ENCODE peak calls at places on chromosomes 16 and 17, in ten cellular contexts. V is psoas muscle, E is bronchial epithelial cell, Y is dorsolateral prefrontal cortex, D is AG09309, B is body of pancreas, W is cardiac fibroblast, K is breast epithelium, A is upper lobe of right lung, R is testis. P is an unnamed sample.

GRCh38 chr16:3137267-3137666 is 2.4 kb downstream of the ZNF213 start:
- DNase-seq in B (no peak), A (no peak), W (no peak), V (no peak), D (no peak), E (no peak), K (no peak), R (no peak), Y (no peak), P (no peak)

GRCh38 chr17:48102700-48103378 is 1.6 kb upstream of the CBX1 start:
- DNase-seq in V (no peak), K (no peak), A (no peak), B (no peak), D (no peak), Y (no peak), R (peak; percentile 68), W (no peak), E (no peak), P (no peak)

GRCh38 chr17:62085511-62086408 is 20.7 kb upstream of the MED13 start:
- DNase-seq in E (no peak), R (no peak), V (no peak), Y (no peak), A (no peak), K (no peak), W (peak; percentile 18), B (no peak), D (no peak), P (no peak)

GRCh38 chr16:74480150-74481029 is 59.1 kb upstream of the CLEC18B start:
- DNase-seq in K (peak; percentile 79), Y (no peak), V (no peak), R (peak; percentile 56), E (peak; percentile 85), D (no peak), B (no peak), A (no peak), W (peak; percentile 54), P (peak; percentile 31)

GRCh38 chr17:64223931-64224657 is 39.0 kb downstream of the TEX2 start:
- DNase-seq in Y (no peak), R (no peak), D (no peak), B (no peak), V (no peak), E (no peak), K (no peak), A (no peak), W (no peak), P (no peak)

GRCh38 chr16:57357330-57358151 is 1.0 kb upstream of the CCL22 start:
- DNase-seq in B (no peak), V (no peak), K (no peak), E (no peak), W (no peak), R (no peak), A (no peak), D (no peak), Y (no peak), P (no peak)

GRCh38 chr17:38654411-38655398 is 20.1 kb downstream of the EPOP start:
- DNase-seq in R (peak; percentile 54), B (no peak), E (no peak), V (no peak), K (no peak), W (no peak), Y (no peak), D (no peak), A (no peak), P (no peak)

GRCh38 chr17:29155235-29155965 is 24.8 kb downstream of the MYO18A start:
- DNase-seq in Y (no peak), B (peak; percentile 53), D (no peak), E (peak; percentile 87), W (peak; percentile 66), A (peak; percentile 78), V (peak; percentile 69), K (no peak), R (no peak), P (peak; percentile 55)

GRCh38 chr16:85393674-85394510 is 219.2 kb upstream of the GSE1 start:
- DNase-seq in E (no peak), V (peak; percentile 85), B (peak; percentile 63), Y (peak; percentile 59), K (no peak), A (peak; percentile 83), W (peak; percentile 67), R (peak; percentile 53), D (no peak), P (peak; percentile 60)

GRCh38 chr16:30348113-30348512 is 7.0 kb downstream of the CD2BP2 start:
- DNase-seq in A (no peak), R (no peak), B (no peak), D (no peak), E (no peak), K (no peak), Y (no peak), V (no peak), W (no peak), P (no peak)

GRCh38 chr17:66727634-66728570 is 107.0 kb upstream of the CACNG5 start:
- DNase-seq in Y (peak; percentile 83), D (no peak), V (peak; percentile 72), W (peak; percentile 63), B (peak; percentile 77), R (peak; percentile 81), K (no peak), A (peak; percentile 76), E (peak; percentile 54), P (peak; percentile 65)

GRCh38 chr16:53087101-53087500 is 32.3 kb downstream of the CHD9 start:
- DNase-seq in D (no peak), A (no peak), W (peak; percentile 39), V (no peak), Y (no peak), R (no peak), B (no peak), K (no peak), E (no peak), P (no peak)

GRCh38 chr17:73632513-73632912 is 11.7 kb downstream of the SDK2 start:
- DNase-seq in W (no peak), E (no peak), B (no peak), V (no peak), Y (no peak), D (no peak), K (no peak), R (no peak), A (no peak), P (no peak)

GRCh38 chr16:3020604-3021448 is 658 bp downstream of the TNFRSF12A start:
- DNase-seq in K (peak; percentile 93), V (peak; percentile 96), E (peak; percentile 72), W (peak; percentile 89), B (peak; percentile 95), Y (peak; percentile 69), A (peak; percentile 94), D (peak; percentile 68), R (peak; percentile 63), P (peak; percentile 81)

GRCh38 chr16:85989863-85990643 is 91.1 kb downstream of the IRF8 start:
- DNase-seq in V (no peak), B (no peak), A (no peak), Y (no peak), R (no peak), D (no peak), K (no peak), W (no peak), E (no peak), P (no peak)

GRCh38 chr17:44314869-44315661 is 6.7 kb downstream of the RUNDC3A start:
- DNase-seq in A (peak; percentile 82), B (peak; percentile 36), V (no peak), Y (peak; percentile 76), D (no peak), R (peak; percentile 63), K (no peak), W (peak; percentile 32), E (peak; percentile 39), P (peak; percentile 31)

GRCh38 chr16:70252355-70252988 is 732 bp upstream of the EXOSC6 start:
- DNase-seq in E (no peak), D (no peak), Y (no peak), R (peak; percentile 52), K (no peak), B (no peak), W (no peak), V (peak; percentile 50), A (no peak), P (peak; percentile 21)

GRCh38 chr16:640614-641013 is 1.0 kb upstream of the MCRIP2 start:
- DNase-seq in A (no peak), Y (no peak), D (no peak), W (no peak), R (no peak), E (no peak), V (no peak), B (no peak), K (no peak), P (no peak)

DNA sequence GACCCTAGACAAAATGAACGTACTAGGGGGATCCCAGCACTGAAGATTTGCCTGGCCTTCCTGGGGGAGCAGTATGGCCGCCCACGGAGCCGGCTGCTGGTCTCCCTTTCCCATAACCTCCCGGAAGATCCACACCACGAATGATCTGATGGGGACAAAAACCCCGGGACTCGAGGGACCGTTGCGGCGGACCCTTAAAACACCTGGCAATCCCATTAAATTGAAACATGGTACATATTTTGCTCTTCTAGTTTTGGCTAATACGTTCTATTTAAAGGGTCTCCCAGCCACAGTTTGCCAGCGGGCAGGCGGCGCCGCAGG is 45.2 kb upstream of the LCMT1 start:
- DNase-seq in V (no peak), K (no peak), D (no peak), R (no peak), W (no peak), B (no peak), E (no peak), A (no peak), Y (no peak), P (no peak)
- H3K4me3 ChIP-seq in V (peak overlapping the region; percentile 94), K (peak overlapping the region; percentile 76), D (peak overlapping the region; percentile 83), R (peak overlapping the region; percentile 70), W (peak overlapping the region; percentile 70), B (peak overlapping the region; percentile 95), E (peak overlapping the region; percentile 78), A (peak overlapping the region; percentile 92), Y (peak overlapping the region; percentile 88), P (peak overlapping the region; percentile 66)

GRCh38 chr16:49767998-49768397 is 87.9 kb downstream of the ZNF423 start:
- DNase-seq in V (no peak), W (no peak), D (no peak), B (no peak), K (no peak), R (no peak), A (no peak), E (no peak), Y (no peak), P (no peak)
- TF ChIP-seq CTCF in V (no peak), W (no peak), D (no peak), B (no peak), K (no peak), R (no peak), A (no peak), E (no peak), Y (no peak), P (no peak)

DNA sequence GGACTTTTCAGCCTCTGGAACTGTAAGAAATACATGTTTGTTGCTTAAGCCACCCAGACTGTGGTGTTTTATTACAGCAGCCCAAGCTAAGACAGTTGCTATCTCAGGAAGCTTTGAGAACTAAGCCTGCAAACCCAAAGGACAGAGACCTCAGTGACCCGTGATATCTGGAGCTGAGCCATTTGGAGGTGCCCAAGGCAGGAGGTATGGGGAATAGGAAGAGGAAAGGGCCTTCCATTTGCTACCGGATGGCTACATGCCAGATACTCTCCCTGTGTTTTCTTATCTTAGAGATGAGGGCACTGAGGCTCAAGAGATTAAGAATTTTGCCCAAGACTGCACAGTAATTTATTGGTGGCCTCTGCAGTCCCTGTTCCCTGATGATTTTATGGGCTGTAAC is 622.1 kb upstream of the CDH5 start:
- DNase-seq in D (no peak), B (no peak), R (no peak), W (no peak), V (no peak), K (no peak), A (no peak), E (no peak), Y (no peak), P (no peak)
- H3K4me3 ChIP-seq in D (no peak overlapping the region), B (no peak overlapping the region), R (no peak overlapping the region), W (no peak overlapping the region), V (no peak overlapping the region), K (no peak overlapping the region), A (no peak overlapping the region), E (no peak overlapping the region), Y (no peak overlapping the region), P (no peak overlapping the region)

GRCh38 chr17:75289832-75290337 is 652 bp upstream of the SLC25A19 start:
- DNase-seq in R (peak; percentile 75), Y (peak; percentile 53), D (no peak), K (no peak), E (peak; percentile 34), W (peak; percentile 67), V (no peak), A (peak; percentile 82), B (peak; percentile 52), P (peak; percentile 70)
- TF ChIP-seq CTCF in R (no peak), Y (peak; percentile 41), D (peak; percentile 20), K (no peak), E (no peak), W (no peak), V (no peak), A (peak; percentile 24), B (no peak), P (peak; percentile 22)